ENCODE peak calls at places on chromosome 13, in nine cellular contexts. One of them, this sample, is unnamed.

GRCh38 chr13:105276571-105276970 is 1258.9 kb downstream of the EFNB2 start:
- DNase-seq in sigmoid colon: no peak
- DNase-seq in heart left ventricle: no peak
- DNase-seq in breast epithelium: no peak
- DNase-seq in transverse colon: no peak
- DNase-seq in testis: no peak
- DNase-seq in H1: no peak
- DNase-seq in stomach: no peak
- DNase-seq in tibial nerve: no peak
- DNase-seq in this sample: no peak

GRCh38 chr13:28623782-28624706 is 34.9 kb upstream of the POMP start:
- DNase-seq in sigmoid colon: no peak
- DNase-seq in heart left ventricle: no peak
- DNase-seq in breast epithelium: no peak
- DNase-seq in transverse colon: no peak
- DNase-seq in testis: no peak
- DNase-seq in H1: no peak
- DNase-seq in stomach: no peak
- DNase-seq in tibial nerve: no peak
- DNase-seq in this sample: no peak

GRCh38 chr13:50403311-50403710 is 388.1 kb downstream of the KCNRG start:
- DNase-seq in sigmoid colon: no peak
- DNase-seq in heart left ventricle: no peak
- DNase-seq in breast epithelium: peak; percentile 34
- DNase-seq in transverse colon: no peak
- DNase-seq in testis: no peak
- DNase-seq in H1: no peak
- DNase-seq in stomach: peak; percentile 44
- DNase-seq in tibial nerve: no peak
- DNase-seq in this sample: no peak

GRCh38 chr13:40190656-40191100 is 475.8 kb downstream of the FOXO1 start:
- DNase-seq in sigmoid colon: peak; percentile 74
- DNase-seq in heart left ventricle: peak; percentile 53
- DNase-seq in breast epithelium: peak; percentile 75
- DNase-seq in transverse colon: peak; percentile 58
- DNase-seq in testis: peak; percentile 45
- DNase-seq in H1: no peak
- DNase-seq in stomach: peak; percentile 50
- DNase-seq in tibial nerve: peak; percentile 31
- DNase-seq in this sample: peak; percentile 71

GRCh38 chr13:104414771-104415170 is 1348.6 kb upstream of the SLC10A2 start:
- DNase-seq in sigmoid colon: no peak
- DNase-seq in heart left ventricle: no peak
- DNase-seq in breast epithelium: no peak
- DNase-seq in transverse colon: no peak
- DNase-seq in testis: no peak
- DNase-seq in H1: no peak
- DNase-seq in stomach: no peak
- DNase-seq in tibial nerve: no peak
- DNase-seq in this sample: no peak

GRCh38 chr13:65378943-65379519 is 1851.1 kb downstream of the PCDH9 start:
- DNase-seq in sigmoid colon: no peak
- DNase-seq in heart left ventricle: no peak
- DNase-seq in breast epithelium: no peak
- DNase-seq in transverse colon: no peak
- DNase-seq in testis: no peak
- DNase-seq in H1: no peak
- DNase-seq in stomach: no peak
- DNase-seq in tibial nerve: no peak
- DNase-seq in this sample: no peak

GRCh38 chr13:98289339-98289935 is 112.4 kb upstream of the RNF113B start:
- DNase-seq in sigmoid colon: no peak
- DNase-seq in heart left ventricle: no peak
- DNase-seq in breast epithelium: no peak
- DNase-seq in transverse colon: no peak
- DNase-seq in testis: no peak
- DNase-seq in H1: no peak
- DNase-seq in stomach: no peak
- DNase-seq in tibial nerve: no peak
- DNase-seq in this sample: no peak

GRCh38 chr13:33764716-33765115 is 53.2 kb upstream of the RFC3 start:
- DNase-seq in sigmoid colon: no peak
- DNase-seq in heart left ventricle: no peak
- DNase-seq in breast epithelium: peak; percentile 30
- DNase-seq in transverse colon: peak; percentile 9
- DNase-seq in testis: no peak
- DNase-seq in H1: no peak
- DNase-seq in stomach: no peak
- DNase-seq in tibial nerve: no peak
- DNase-seq in this sample: no peak

GRCh38 chr13:97279079-97279411 is 56.9 kb downstream of the MBNL2 start:
- DNase-seq in sigmoid colon: no peak
- DNase-seq in heart left ventricle: no peak
- DNase-seq in breast epithelium: no peak
- DNase-seq in transverse colon: no peak
- DNase-seq in testis: no peak
- DNase-seq in H1: no peak
- DNase-seq in stomach: no peak
- DNase-seq in tibial nerve: no peak
- DNase-seq in this sample: no peak

GRCh38 chr13:97281028-97281427 is 58.9 kb downstream of the MBNL2 start:
- DNase-seq in sigmoid colon: no peak
- DNase-seq in heart left ventricle: no peak
- DNase-seq in breast epithelium: no peak
- DNase-seq in transverse colon: no peak
- DNase-seq in testis: no peak
- DNase-seq in H1: no peak
- DNase-seq in stomach: no peak
- DNase-seq in tibial nerve: no peak
- DNase-seq in this sample: no peak

GRCh38 chr13:97280478-97280877 is 58.3 kb downstream of the MBNL2 start:
- DNase-seq in sigmoid colon: no peak
- DNase-seq in heart left ventricle: no peak
- DNase-seq in breast epithelium: no peak
- DNase-seq in transverse colon: no peak
- DNase-seq in testis: no peak
- DNase-seq in H1: no peak
- DNase-seq in stomach: no peak
- DNase-seq in tibial nerve: no peak
- DNase-seq in this sample: no peak

GRCh38 chr13:97278395-97279078 is 56.4 kb downstream of the MBNL2 start:
- DNase-seq in sigmoid colon: no peak
- DNase-seq in heart left ventricle: no peak
- DNase-seq in breast epithelium: no peak
- DNase-seq in transverse colon: no peak
- DNase-seq in testis: no peak
- DNase-seq in H1: no peak
- DNase-seq in stomach: no peak
- DNase-seq in tibial nerve: no peak
- DNase-seq in this sample: no peak

DNA sequence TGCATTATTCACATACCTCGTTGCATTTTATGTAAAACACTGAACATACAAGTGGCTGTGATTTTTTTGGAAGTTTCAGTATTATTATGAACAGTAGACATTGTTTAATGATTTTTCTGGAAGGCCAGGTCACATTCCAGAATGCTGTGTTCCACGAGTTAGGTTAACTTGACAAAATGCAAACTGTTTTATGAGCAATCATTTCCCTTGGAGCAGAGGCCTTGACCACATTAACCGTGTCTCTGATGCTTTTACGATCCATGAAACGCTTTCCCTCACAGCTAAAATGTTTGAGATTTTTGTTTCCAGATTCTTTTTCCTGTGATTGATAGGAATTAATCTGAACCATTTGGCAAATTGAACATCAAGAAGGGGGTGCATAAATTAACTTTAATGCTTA is 57.8 kb downstream of the MBNL2 start:
- DNase-seq in sigmoid colon: no peak
- DNase-seq in heart left ventricle: no peak
- DNase-seq in breast epithelium: no peak
- DNase-seq in transverse colon: no peak
- DNase-seq in testis: no peak
- DNase-seq in H1: no peak
- DNase-seq in stomach: no peak
- DNase-seq in tibial nerve: no peak
- DNase-seq in this sample: no peak
- TF ChIP-seq POLR2A in sigmoid colon: no peak
- TF ChIP-seq POLR2A in heart left ventricle: no peak
- TF ChIP-seq POLR2A in breast epithelium: no peak
- TF ChIP-seq POLR2A in transverse colon: no peak
- TF ChIP-seq POLR2A in testis: no peak
- TF ChIP-seq POLR2A in H1: no peak
- TF ChIP-seq POLR2A in stomach: no peak
- TF ChIP-seq POLR2A in tibial nerve: no peak
- TF ChIP-seq POLR2A in this sample: no peak

DNA sequence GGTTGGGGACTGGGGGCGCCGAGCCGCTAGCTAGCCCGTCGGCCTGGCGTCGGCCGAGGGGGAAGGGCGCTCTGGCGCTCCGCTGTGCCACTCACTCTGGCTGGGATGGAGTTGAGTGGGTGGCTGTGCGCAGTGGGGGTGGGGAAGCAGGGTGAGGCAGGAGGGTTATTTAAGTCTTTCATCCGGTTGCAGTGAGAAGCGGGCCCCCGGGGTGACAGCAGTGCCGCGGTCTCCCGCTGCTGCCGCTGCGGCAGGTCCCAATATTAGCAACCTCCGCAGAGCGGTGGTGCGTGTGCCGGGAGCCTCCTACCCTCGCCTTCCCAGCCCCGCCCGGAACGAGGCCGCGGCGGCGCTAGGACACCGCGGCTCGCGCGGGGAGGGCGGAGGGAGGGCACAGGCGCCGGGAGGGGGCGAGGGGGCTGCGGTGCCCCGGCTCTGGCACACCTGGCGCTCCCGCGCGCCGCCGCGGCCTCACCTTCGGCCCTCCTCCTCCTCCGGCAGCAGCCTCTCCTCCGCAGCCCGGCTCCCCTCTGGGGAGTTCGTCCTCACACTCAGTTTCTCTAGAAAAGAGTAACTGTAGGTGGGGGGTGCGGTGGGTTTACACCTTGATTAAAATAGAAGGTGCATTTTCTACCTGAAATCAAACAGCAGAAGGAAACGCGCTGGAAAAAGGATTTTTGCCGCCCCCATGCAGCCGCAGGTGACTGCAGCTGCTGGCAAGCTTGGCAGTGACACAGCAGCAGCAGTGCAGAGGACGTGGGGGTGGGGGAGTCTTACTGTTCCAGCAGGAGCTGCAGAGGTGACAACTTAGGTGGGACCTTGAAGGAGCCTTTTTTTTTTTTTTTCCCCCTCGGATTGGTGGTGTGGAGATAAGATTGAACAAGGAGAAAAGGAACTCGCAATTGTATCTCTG is 4.5 kb downstream of the FGF9 start:
- DNase-seq in sigmoid colon: peak; percentile 63
- DNase-seq in heart left ventricle: peak; percentile 52
- DNase-seq in breast epithelium: no peak
- DNase-seq in transverse colon: peak; percentile 54
- DNase-seq in testis: peak; percentile 27
- DNase-seq in H1: peak; percentile 68
- DNase-seq in stomach: peak; percentile 40
- DNase-seq in tibial nerve: no peak
- DNase-seq in this sample: no peak
- TF ChIP-seq POLR2A in sigmoid colon: no peak
- TF ChIP-seq POLR2A in heart left ventricle: no peak
- TF ChIP-seq POLR2A in breast epithelium: no peak
- TF ChIP-seq POLR2A in transverse colon: no peak
- TF ChIP-seq POLR2A in testis: no peak
- TF ChIP-seq POLR2A in H1: no peak
- TF ChIP-seq POLR2A in stomach: no peak
- TF ChIP-seq POLR2A in tibial nerve: no peak
- TF ChIP-seq POLR2A in this sample: no peak

DNA sequence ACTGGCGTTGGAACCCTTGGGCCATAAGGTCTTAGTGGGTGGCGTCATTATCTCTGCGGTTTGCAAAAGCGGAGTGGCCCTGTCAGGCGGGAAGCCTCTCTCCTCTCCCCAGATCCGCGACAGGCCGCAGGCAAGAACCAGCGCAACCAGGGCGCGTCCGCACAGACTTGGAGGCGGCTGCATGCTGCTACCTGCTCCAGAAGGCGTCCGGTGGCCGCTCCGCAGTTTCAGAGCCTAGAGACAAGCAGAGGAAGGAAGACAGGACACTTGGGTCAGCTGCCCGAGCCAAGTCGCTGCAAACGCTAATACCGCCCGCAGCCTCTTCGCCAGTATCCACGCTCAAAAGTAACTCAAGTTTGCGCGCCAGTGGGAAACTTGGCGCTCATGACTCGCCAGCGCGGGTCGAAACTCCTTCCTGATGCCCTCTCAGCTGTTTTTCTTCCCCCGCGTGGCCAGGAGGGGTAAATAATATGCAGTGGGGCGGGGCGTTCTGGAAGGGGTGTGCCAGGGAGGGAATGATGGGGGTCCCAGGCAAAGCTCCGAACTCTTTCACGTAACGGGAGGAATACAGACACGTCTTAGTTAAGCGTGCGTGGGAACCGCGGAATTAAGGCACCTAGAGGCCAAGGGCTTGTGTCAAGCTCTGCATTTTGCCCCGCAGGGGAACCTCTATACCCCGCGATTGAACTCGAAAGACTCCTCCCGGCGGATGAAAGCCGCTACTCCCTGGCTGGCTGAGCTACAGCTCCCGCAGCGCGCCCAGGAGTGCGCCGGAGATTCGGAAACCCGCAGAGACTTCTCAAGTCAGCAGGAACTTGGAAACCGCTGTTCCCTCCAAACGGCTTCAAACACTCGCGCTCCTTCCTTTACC is at the start of gene EDNRB:
- DNase-seq in sigmoid colon: peak; percentile 71
- DNase-seq in heart left ventricle: peak; percentile 61
- DNase-seq in breast epithelium: no peak
- DNase-seq in transverse colon: peak; percentile 18
- DNase-seq in testis: peak; percentile 39
- DNase-seq in H1: peak; percentile 77
- DNase-seq in stomach: peak; percentile 27
- DNase-seq in tibial nerve: peak; percentile 43
- DNase-seq in this sample: peak; percentile 23
- TF ChIP-seq POLR2A in sigmoid colon: no peak
- TF ChIP-seq POLR2A in heart left ventricle: peak; percentile 35
- TF ChIP-seq POLR2A in breast epithelium: no peak
- TF ChIP-seq POLR2A in transverse colon: no peak
- TF ChIP-seq POLR2A in testis: no peak
- TF ChIP-seq POLR2A in H1: no peak
- TF ChIP-seq POLR2A in stomach: no peak
- TF ChIP-seq POLR2A in tibial nerve: peak; percentile 11
- TF ChIP-seq POLR2A in this sample: no peak

DNA sequence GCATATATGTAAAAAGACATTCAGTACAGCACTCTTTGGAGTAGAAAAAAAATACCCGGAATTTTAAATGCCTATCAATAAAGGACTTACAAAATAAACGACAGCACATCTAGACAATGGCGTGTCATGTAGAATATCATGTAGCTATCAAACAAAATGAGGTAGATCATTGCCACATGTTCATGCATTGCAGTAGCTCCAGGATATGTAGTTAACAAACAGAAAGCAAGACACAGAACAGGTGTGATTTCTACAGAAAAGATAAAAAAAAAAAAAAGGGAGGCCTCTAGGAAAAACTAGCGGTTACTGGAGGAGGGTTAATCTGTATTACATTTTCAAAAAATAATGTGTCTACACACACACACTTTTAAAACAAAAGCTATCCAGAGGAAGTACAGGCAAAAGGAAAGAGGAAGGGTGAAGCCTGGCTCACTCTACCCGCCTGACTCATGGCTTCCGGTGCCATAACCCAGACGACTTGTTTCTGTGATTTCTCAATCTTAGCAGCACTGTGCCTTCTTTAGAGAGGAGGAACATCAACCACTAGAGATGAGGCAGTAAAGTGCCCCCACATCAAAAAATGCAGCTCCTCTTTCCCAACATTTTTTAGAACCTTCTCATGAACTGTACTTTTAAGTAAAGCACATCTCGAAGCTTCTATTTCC is 6.9 kb downstream of the KCTD12 start:
- DNase-seq in sigmoid colon: peak; percentile 89
- DNase-seq in heart left ventricle: peak; percentile 72
- DNase-seq in breast epithelium: peak; percentile 57
- DNase-seq in transverse colon: peak; percentile 46
- DNase-seq in testis: peak; percentile 40
- DNase-seq in H1: no peak
- DNase-seq in stomach: peak; percentile 38
- DNase-seq in tibial nerve: peak; percentile 67
- DNase-seq in this sample: peak; percentile 64
- TF ChIP-seq POLR2A in sigmoid colon: no peak
- TF ChIP-seq POLR2A in heart left ventricle: peak; percentile 37
- TF ChIP-seq POLR2A in breast epithelium: no peak
- TF ChIP-seq POLR2A in transverse colon: peak; percentile 37
- TF ChIP-seq POLR2A in testis: no peak
- TF ChIP-seq POLR2A in H1: no peak
- TF ChIP-seq POLR2A in stomach: no peak
- TF ChIP-seq POLR2A in tibial nerve: no peak
- TF ChIP-seq POLR2A in this sample: peak; percentile 24